ENCODE peak calls at places on chromosomes 2 and 18, in nine cellular contexts. U is body of pancreas, G is osteocyte, T is BJ, K is mammary epithelial cell, C is fibroblast of mammary gland, N is coronary artery, Y is ovary, A is OCI-LY7. B is an unnamed sample.

GRCh38 chr2:39658371-39658770 is 7.3 kb upstream of the TMEM178A start:
- DNase-seq in U (no peak), G (no peak), T (no peak), K (no peak), C (no peak), N (no peak), Y (no peak), A (no peak), B (no peak)

GRCh38 chr2:221589696-221590095 is 17.6 kb upstream of the EPHA4 start:
- DNase-seq in U (no peak), G (no peak), T (no peak), K (no peak), C (no peak), N (no peak), Y (no peak), A (no peak), B (no peak)

GRCh38 chr2:27020337-27020948 is 12.3 kb upstream of the TMEM214 start:
- DNase-seq in U (no peak), G (no peak), T (no peak), K (no peak), C (peak; percentile 56), N (no peak), Y (peak; percentile 86), A (no peak), B (no peak)

GRCh38 chr2:27123302-27124150 is at the start of gene ABHD1:
- DNase-seq in U (peak; percentile 52), G (no peak), T (no peak), K (no peak), C (no peak), N (no peak), Y (peak; percentile 72), A (peak; percentile 24), B (no peak)

GRCh38 chr2:138329591-138329990 is 172.0 kb upstream of the SPOPL start:
- DNase-seq in U (no peak), G (no peak), T (no peak), K (no peak), C (no peak), N (no peak), Y (no peak), A (no peak), B (no peak)

GRCh38 chr2:133054297-133054696 is 384.3 kb upstream of the LYPD1 start:
- DNase-seq in U (no peak), G (no peak), T (peak; percentile 17), K (no peak), C (no peak), N (no peak), Y (no peak), A (no peak), B (no peak)

GRCh38 chr2:30736461-30737325 is 70.6 kb downstream of the CAPN13 start:
- DNase-seq in U (peak; percentile 52), G (no peak), T (no peak), K (peak; percentile 57), C (no peak), N (no peak), Y (no peak), A (no peak), B (no peak)

GRCh38 chr2:179201884-179202283 is 62.7 kb downstream of the SESTD1 start:
- DNase-seq in U (no peak), G (no peak), T (no peak), K (peak; percentile 10), C (peak; percentile 70), N (no peak), Y (no peak), A (peak; percentile 50), B (peak; percentile 24)

GRCh38 chr2:227164745-227165350 is 424 bp downstream of the COL4A3 start:
- DNase-seq in U (peak; percentile 43), G (no peak), T (no peak), K (no peak), C (no peak), N (no peak), Y (no peak), A (peak; percentile 63), B (peak; percentile 16)

GRCh38 chr2:20446280-20446916 is 476 bp upstream of the RHOB start:
- DNase-seq in U (no peak), G (no peak), T (no peak), K (no peak), C (no peak), N (peak; percentile 83), Y (no peak), A (no peak), B (no peak)

GRCh38 chr2:85593023-85593422 is 2.5 kb upstream of the RNF181 start:
- DNase-seq in U (peak; percentile 79), G (no peak), T (no peak), K (no peak), C (no peak), N (no peak), Y (no peak), A (no peak), B (no peak)

GRCh38 chr2:2887772-2888387 is 489.7 kb downstream of the EIPR1 start:
- DNase-seq in U (no peak), G (no peak), T (no peak), K (no peak), C (no peak), N (peak; percentile 1), Y (no peak), A (no peak), B (no peak)

GRCh38 chr18:50076245-50076644 is 118.7 kb downstream of the MYO5B start:
- DNase-seq in U (no peak), G (no peak), T (no peak), K (no peak), C (no peak), N (no peak), Y (no peak), A (no peak), B (no peak)

GRCh38 chr18:74116628-74117554 is 30.7 kb downstream of the FBXO15 start:
- DNase-seq in U (peak; percentile 18), G (no peak), T (no peak), K (peak; percentile 11), C (peak; percentile 68), N (no peak), Y (no peak), A (peak; percentile 41), B (peak; percentile 57)
- TF ChIP-seq CTCF in U (peak; percentile 49), G (peak; percentile 66), T (peak; percentile 72), K (peak; percentile 71), C (peak; percentile 85), N (peak; percentile 48), Y (no peak), A (peak; percentile 74), B (peak; percentile 58)

DNA sequence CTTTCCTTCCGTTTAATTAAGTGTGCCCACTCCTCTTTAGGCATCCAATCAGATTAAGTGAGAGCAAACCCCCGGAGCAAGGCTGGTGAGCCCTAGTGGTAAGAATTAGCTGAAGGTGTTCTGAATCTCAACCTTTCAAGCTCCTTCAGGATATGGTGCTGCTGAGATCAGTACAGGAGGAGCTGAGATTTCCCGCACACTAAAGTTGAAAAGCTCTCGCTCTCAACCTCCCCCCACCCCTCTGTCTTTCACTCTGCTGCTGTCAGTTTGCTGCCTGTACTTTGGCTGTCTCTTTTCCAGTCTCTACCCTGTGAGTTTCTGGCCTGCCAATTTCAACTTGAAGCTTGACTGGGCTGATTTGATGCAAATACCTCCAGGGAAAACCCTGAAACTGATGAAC is 15.7 kb downstream of the ZEB2 start:
- DNase-seq in U (no peak), G (no peak), T (no peak), K (no peak), C (no peak), N (no peak), Y (no peak), A (no peak), B (no peak)
- TF ChIP-seq CTCF in U (no peak), G (no peak), T (peak; percentile 16), K (peak; percentile 6), C (peak; percentile 7), N (no peak), Y (no peak), A (peak; percentile 25), B (no peak)

GRCh38 chr2:203908344-203909185 is 28.0 kb upstream of the ICOS start:
- DNase-seq in U (peak; percentile 43), G (no peak), T (no peak), K (no peak), C (no peak), N (no peak), Y (no peak), A (no peak), B (no peak)

GRCh38 chr2:203913947-203914346 is 22.6 kb upstream of the ICOS start:
- DNase-seq in U (no peak), G (no peak), T (no peak), K (no peak), C (no peak), N (no peak), Y (no peak), A (no peak), B (no peak)

GRCh38 chr2:203905661-203906060 is 30.9 kb upstream of the ICOS start:
- DNase-seq in U (no peak), G (no peak), T (no peak), K (no peak), C (peak; percentile 14), N (no peak), Y (no peak), A (no peak), B (no peak)

GRCh38 chr2:203909192-203909945 is 27.2 kb upstream of the ICOS start:
- DNase-seq in U (peak; percentile 19), G (no peak), T (peak; percentile 23), K (peak; percentile 21), C (peak; percentile 77), N (no peak), Y (no peak), A (peak; percentile 42), B (peak; percentile 59)

DNA sequence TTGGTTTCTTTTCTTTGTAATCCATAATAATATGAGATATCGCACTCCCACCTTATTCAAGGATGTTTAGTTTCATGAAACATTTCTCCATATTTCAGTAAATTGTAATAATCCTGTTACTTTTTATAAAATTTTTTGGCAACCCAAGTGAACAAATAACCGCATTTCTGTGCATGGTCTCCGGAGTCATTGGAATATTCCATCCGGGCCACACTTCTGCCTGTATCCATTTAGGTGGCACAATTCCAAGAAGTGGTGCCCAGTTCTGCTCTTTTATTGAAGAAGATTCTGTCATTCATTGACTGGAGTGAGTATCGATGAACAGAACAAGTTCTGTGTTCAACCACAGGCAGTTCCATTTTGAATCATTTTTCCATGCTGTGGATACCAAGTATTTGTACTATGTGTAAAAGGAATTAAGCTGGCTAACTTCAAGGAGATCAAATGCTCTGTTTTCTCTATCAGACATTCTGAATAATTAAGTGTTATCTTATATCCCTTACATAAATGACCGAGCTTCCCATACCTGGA is 26.6 kb upstream of the ICOS start:
- DNase-seq in U (no peak), G (no peak), T (no peak), K (no peak), C (peak; percentile 16), N (no peak), Y (no peak), A (no peak), B (no peak)
- TF ChIP-seq CTCF in U (no peak), G (no peak), T (no peak), K (no peak), C (no peak), N (no peak), Y (no peak), A (peak; percentile 42), B (no peak)

GRCh38 chr2:189426886-189427285 is 14.4 kb upstream of the WDR75 start:
- DNase-seq in U (no peak), G (no peak), T (no peak), K (no peak), C (no peak), N (no peak), Y (no peak), A (no peak), B (no peak)

GRCh38 chr2:189425676-189426075 is 15.6 kb upstream of the WDR75 start:
- DNase-seq in U (no peak), G (no peak), T (no peak), K (no peak), C (no peak), N (no peak), Y (no peak), A (no peak), B (no peak)

GRCh38 chr2:189424956-189425355 is 16.3 kb upstream of the WDR75 start:
- DNase-seq in U (no peak), G (no peak), T (no peak), K (no peak), C (no peak), N (no peak), Y (no peak), A (no peak), B (no peak)

GRCh38 chr2:189421644-189422043 is 19.6 kb upstream of the WDR75 start:
- DNase-seq in U (no peak), G (no peak), T (no peak), K (peak; percentile 59), C (peak; percentile 88), N (no peak), Y (no peak), A (no peak), B (peak; percentile 69)
- TF ChIP-seq CTCF in U (no peak), G (no peak), T (peak; percentile 25), K (no peak), C (peak; percentile 33), N (no peak), Y (no peak), A (no peak), B (no peak)